ENCODE peak calls at places on chromosomes 5 and 9, in six cellular contexts. U is CD4-positive, CD25-positive, alpha-beta regulatory T cell; G is uterus; B is ovary; R is pancreas; N is RWPE2. O is an unnamed sample. For H3K4me1 and H3K9me3, the result is how much of the 10 kb centered on the place peaks cover.

GRCh38 chr9:106287108-106287631 is 575.8 kb upstream of the ZNF462 start:
- DNase-seq in U (no peak), G (peak), B (peak), R (no peak), N (no peak), O (peak)

GRCh38 chr5:169838688-169839087 is 141.6 kb downstream of the INSYN2B start:
- DNase-seq in U (no peak), G (no peak), B (no peak), R (no peak), N (no peak), O (no peak)

GRCh38 chr9:136345281-136346156 is 18.0 kb downstream of the DNLZ start:
- DNase-seq in U (no peak), G (no peak), B (no peak), R (no peak), N (no peak), O (peak)

GRCh38 chr5:36878421-36879088 is 2.0 kb downstream of the NIPBL start:
- DNase-seq in U (no peak), G (no peak), B (peak), R (no peak), N (no peak), O (no peak)

GRCh38 chr9:136759436-136760325 is 1.6 kb upstream of the LCN8 start:
- DNase-seq in U (no peak), G (no peak), B (peak), R (no peak), N (peak), O (no peak)

GRCh38 chr5:150340614-150341265 is 16.8 kb upstream of the TCOF1 start:
- DNase-seq in U (no peak), G (no peak), B (no peak), R (no peak), N (no peak), O (no peak)

GRCh38 chr5:75340714-75341478 is 3.9 kb downstream of the HMGCR start:
- DNase-seq in U (no peak), G (no peak), B (no peak), R (no peak), N (no peak), O (no peak)

GRCh38 chr5:78508231-78508765 is 140.3 kb downstream of the LHFPL2 start:
- DNase-seq in U (no peak), G (no peak), B (no peak), R (no peak), N (no peak), O (no peak)

GRCh38 chr5:16784088-16784487 is 152.0 kb downstream of the MYO10 start:
- DNase-seq in U (no peak), G (no peak), B (no peak), R (no peak), N (no peak), O (no peak)

GRCh38 chr5:126386146-126386545 is 37.1 kb upstream of the GRAMD2B start:
- DNase-seq in U (no peak), G (no peak), B (no peak), R (no peak), N (no peak), O (no peak)

GRCh38 chr5:109884676-109885075 is 194.9 kb downstream of the MAN2A1 start:
- DNase-seq in U (no peak), G (no peak), B (no peak), R (no peak), N (peak), O (no peak)

GRCh38 chr5:119411291-119411934 is 40.9 kb upstream of the HSD17B4 start:
- DNase-seq in U (no peak), G (no peak), B (no peak), R (no peak), N (no peak), O (no peak)

GRCh38 chr9:125302241-125302640 is 40.6 kb downstream of the GAPVD1 start:
- DNase-seq in U (no peak), G (no peak), B (no peak), R (no peak), N (no peak), O (no peak)

GRCh38 chr5:56112526-56113121 is 117.9 kb upstream of the IL6ST start:
- DNase-seq in U (no peak), G (peak), B (no peak), R (no peak), N (peak), O (no peak)

GRCh38 chr5:127089206-127089605 is 15.9 kb upstream of the C5orf63 start:
- DNase-seq in U (no peak), G (no peak), B (no peak), R (no peak), N (no peak), O (no peak)

GRCh38 chr5:105274079-105274478 is 1711.5 kb upstream of the NUDT12 start:
- DNase-seq in U (no peak), G (no peak), B (no peak), R (no peak), N (no peak), O (no peak)

GRCh38 chr5:102664946-102665345 is 90.2 kb upstream of the PAM start:
- DNase-seq in U (no peak), G (no peak), B (no peak), R (no peak), N (no peak), O (no peak)

GRCh38 chr5:74630387-74631087 is 10.0 kb downstream of the ENC1 start:
- DNase-seq in U (no peak), G (no peak), B (no peak), R (no peak), N (no peak), O (no peak)

GRCh38 chr9:68950689-68951088 is 63.2 kb downstream of the PRKACG start:
- DNase-seq in U (no peak), G (no peak), B (no peak), R (no peak), N (no peak), O (no peak)

GRCh38 chr5:177494356-177495195 is 2.8 kb downstream of the PDLIM7 start:
- DNase-seq in U (no peak), G (peak), B (peak), R (peak), N (peak), O (peak)

GRCh38 chr5:55993628-55994501 is 898 bp downstream of the IL6ST start:
- DNase-seq in U (peak), G (no peak), B (no peak), R (no peak), N (no peak), O (no peak)

GRCh38 chr9:20125721-20126120 is 336.9 kb upstream of the SLC24A2 start:
- DNase-seq in U (no peak), G (no peak), B (no peak), R (no peak), N (no peak), O (no peak)

GRCh38 chr5:61330341-61330878 is 1.6 kb upstream of the ZSWIM6 start:
- DNase-seq in U (no peak), G (peak), B (peak), R (peak), N (no peak), O (peak)

GRCh38 chr5:72394688-72395087 is 74.5 kb downstream of the PTCD2 start:
- DNase-seq in U (no peak), G (no peak), B (no peak), R (no peak), N (no peak), O (no peak)

GRCh38 chr5:169299651-169300467 is 1.1 kb downstream of the SLIT3 start:
- DNase-seq in U (no peak), G (no peak), B (peak), R (no peak), N (no peak), O (no peak)

GRCh38 chr9:87880683-87881082 is 2.0 kb upstream of the SPATA31E1 start:
- DNase-seq in U (no peak), G (no peak), B (no peak), R (no peak), N (no peak), O (peak)

GRCh38 chr9:106481003-106481614 is 381.9 kb upstream of the ZNF462 start:
- DNase-seq in U (no peak), G (no peak), B (no peak), R (no peak), N (no peak), O (no peak)

GRCh38 chr9:103731541-103731940 is 362.6 kb upstream of the SMC2 start:
- DNase-seq in U (no peak), G (no peak), B (no peak), R (no peak), N (no peak), O (no peak)

DNA sequence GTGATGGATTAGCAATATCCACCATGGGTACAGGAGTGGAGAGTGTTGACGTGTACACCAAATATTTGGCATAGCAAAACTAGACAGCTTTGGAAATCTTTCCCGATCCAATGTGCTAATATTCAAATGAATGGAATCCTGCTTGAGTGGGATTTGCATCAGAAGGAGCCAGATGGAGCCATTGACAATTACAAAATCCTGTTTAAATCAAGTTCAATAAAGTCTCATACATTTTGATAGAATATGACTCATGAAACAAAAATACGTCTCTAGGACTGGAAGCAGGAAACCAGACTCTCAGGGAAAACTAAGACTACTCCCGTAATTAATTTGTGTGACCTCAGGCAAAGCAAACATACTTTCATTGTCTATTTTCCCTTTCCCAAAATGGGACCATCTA is 13.0 kb downstream of the TNC start:
- DNase-seq in U (no peak), G (no peak), B (no peak), R (no peak), N (no peak), O (no peak)
- H3K4me3 ChIP-seq in U (no peak), G (no peak), B (no peak), R (no peak), N (no peak), O (no peak)

DNA sequence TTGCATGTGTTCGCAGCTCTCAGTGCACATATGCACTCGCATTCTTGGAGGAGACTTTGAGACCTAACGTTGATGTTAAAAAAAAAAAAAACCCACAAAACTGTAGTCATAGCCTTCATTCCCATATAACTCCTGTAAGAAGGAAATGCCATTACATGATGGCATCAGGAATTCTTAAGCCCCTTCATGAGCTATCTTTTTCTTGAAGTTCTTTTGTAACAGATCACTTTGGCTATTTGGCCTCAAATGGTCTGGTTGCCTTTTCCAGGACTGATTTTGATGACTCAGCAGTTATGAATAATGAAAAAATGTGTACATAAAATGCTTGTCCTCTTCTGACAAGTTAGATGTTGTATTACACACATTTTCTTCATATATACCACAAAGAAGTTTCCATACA is 113.7 kb downstream of the ALDH1A1 start:
- DNase-seq in U (no peak), G (no peak), B (no peak), R (no peak), N (no peak), O (no peak)
- H3K4me1 ChIP-seq in U (under half), G (under half), B (under half), R (under half), N (under half), O (under half)

GRCh38 chr5:9297171-9297570 is 248.7 kb downstream of the SEMA5A start:
- DNase-seq in U (no peak), G (no peak), B (no peak), R (no peak), N (no peak), O (no peak)

GRCh38 chr5:9295466-9295801 is 250.4 kb downstream of the SEMA5A start:
- DNase-seq in U (no peak), G (no peak), B (no peak), R (no peak), N (no peak), O (no peak)

DNA sequence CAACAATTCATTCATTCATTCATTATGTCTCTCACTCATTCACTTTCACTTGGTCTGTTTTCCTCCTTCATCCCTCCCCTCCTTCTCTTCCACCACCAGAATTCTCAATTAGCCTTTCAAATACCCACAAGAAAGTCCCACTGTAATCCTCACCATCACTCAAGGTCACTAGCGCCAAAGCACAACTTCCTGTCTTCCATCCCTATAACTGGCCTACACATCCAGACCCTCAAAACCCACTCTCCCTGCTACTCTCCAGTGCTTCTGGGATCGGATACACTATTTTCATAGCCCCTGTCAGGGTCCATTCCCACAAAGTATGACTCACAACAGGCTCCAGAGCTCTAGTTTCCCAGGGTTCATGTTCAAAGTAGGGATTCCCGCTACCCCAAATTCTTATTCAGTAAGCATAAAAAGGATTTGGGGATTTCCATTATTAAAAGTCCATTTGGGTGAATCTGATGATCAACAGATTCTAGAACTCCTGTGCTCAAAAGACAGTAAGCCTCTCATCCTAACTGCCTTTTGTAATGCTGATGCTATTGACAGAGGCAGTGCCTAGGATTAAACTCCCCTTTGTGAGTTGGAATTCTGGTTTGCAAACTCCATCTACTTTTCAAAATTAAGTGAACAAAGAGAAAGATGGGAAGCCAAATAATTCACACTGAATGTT is 250.9 kb downstream of the SEMA5A start:
- DNase-seq in U (no peak), G (no peak), B (no peak), R (no peak), N (no peak), O (no peak)
- H3K9me3 ChIP-seq in U (under half), G (under half), B (under half), R (under half), N (under half), O (under half)

DNA sequence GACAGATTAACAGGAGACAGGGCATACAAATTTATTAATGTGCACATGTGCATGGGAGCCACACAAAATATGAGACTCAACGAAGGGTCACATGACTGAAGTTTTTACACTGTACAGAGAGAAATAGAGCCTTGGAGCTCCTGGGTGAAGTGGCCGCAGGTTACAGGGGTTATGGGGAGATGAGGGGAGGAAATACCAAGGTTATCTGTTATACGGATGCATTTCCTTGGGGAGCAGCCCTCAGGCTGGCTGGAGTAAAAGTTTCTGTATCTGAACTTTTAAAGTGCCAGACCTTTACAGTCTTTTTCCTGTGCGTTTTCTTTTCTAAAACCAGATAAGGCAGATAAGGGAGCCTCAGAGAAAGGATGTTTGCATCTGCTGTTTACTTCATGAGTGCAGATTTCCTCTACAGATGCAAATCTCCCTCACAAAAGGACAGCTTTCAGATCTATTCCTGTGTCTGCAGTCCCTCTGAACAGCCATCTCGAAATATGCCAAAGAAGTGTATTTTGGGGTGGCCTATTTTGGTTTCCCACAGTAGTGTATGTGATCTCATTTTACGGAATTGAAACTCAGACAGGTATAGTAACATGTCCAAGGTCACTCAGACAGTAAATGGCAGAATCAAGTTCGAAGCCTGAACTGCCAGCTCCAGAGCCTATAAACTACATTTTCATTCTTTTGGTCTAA is 139.3 kb upstream of the FBXL17 start:
- DNase-seq in U (no peak), G (no peak), B (no peak), R (no peak), N (no peak), O (no peak)
- H3K4me3 ChIP-seq in U (no peak), G (no peak), B (no peak), R (no peak), N (no peak), O (no peak)

GRCh38 chr9:129334744-129335080 is 156.7 kb upstream of the IER5L start:
- DNase-seq in U (no peak), G (no peak), B (no peak), R (no peak), N (no peak), O (no peak)
- H3K4me1 ChIP-seq in U (under half), G (under half), B (under half), R (under half), N (under half), O (under half)

GRCh38 chr5:98694902-98695301 is 78.6 kb upstream of the RGMB start:
- DNase-seq in U (no peak), G (no peak), B (no peak), R (no peak), N (no peak), O (no peak)

GRCh38 chr5:98700730-98701129 is 72.7 kb upstream of the RGMB start:
- DNase-seq in U (no peak), G (no peak), B (no peak), R (peak), N (no peak), O (no peak)

GRCh38 chr5:98698359-98698758 is 75.1 kb upstream of the RGMB start:
- DNase-seq in U (no peak), G (no peak), B (no peak), R (no peak), N (no peak), O (no peak)
- H3K9me3 ChIP-seq in U (under half), G (under half), B (under half), R (under half), N (under half), O (under half)

GRCh38 chr9:81313877-81314276 is 375.5 kb downstream of the TLE1 start:
- DNase-seq in U (no peak), G (no peak), B (no peak), R (no peak), N (no peak), O (no peak)

GRCh38 chr9:81314525-81314924 is 374.8 kb downstream of the TLE1 start:
- DNase-seq in U (no peak), G (no peak), B (no peak), R (no peak), N (no peak), O (no peak)

GRCh38 chr9:81318571-81318970 is 370.8 kb downstream of the TLE1 start:
- DNase-seq in U (no peak), G (no peak), B (no peak), R (no peak), N (no peak), O (no peak)

GRCh38 chr9:81317939-81318338 is 371.4 kb downstream of the TLE1 start:
- DNase-seq in U (no peak), G (no peak), B (no peak), R (no peak), N (no peak), O (no peak)

DNA sequence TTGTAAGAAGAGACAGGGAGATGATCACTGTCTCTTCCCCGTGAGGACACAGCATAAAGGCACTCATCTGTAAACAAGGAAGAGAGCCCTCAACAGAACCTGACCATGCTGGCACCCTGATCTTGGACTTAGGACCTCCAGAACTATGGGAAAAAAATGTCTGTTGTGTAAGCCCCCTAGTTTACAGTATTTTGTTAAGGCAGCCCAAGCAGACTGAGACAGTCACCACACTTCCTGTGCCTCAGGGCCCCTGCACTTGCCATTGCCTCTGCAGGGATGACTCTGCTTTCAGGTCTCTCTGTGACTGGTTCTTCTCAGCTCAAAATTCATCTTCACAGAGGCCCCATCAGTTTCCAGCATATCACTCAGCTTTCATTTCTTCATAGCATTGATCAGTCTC is 372.1 kb downstream of the TLE1 start:
- DNase-seq in U (no peak), G (no peak), B (no peak), R (no peak), N (no peak), O (no peak)
- H3K4me3 ChIP-seq in U (no peak), G (no peak), B (no peak), R (no peak), N (no peak), O (no peak)

DNA sequence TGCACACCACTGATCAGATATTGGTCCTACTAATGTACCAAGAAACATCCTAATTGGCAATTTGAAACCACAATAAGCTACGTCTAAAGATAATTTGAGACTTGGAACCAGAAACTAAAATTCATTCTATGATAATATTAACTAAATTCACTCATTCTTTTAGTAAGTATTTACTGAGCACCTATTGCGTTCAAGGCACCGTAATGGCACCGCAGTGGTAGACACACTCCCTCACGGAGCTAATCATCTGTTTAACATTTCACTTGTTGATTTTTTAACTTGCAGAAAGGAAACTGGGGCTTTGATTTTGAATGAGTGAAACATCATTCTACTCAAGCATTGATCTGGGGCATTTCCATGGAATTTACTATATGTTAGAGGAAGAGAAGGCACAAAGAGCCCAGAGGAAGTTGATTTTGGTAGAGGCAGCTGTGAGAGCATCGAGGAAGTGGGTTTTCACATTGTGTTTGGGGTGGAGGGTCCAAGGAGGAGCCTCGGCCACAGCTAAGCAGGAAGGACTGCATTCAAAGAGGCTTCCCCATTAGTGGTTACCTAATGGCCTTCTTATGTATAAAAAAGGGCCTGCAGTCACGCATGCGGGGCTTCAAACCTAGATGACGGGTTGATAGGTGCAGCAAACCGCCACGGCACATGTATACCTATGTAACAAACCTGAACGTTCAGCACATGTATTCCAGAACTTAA is 7.1 kb downstream of the RAPGEF1 start:
- DNase-seq in U (peak), G (no peak), B (no peak), R (no peak), N (no peak), O (no peak)
- H3K4me1 ChIP-seq in U (half or more), G (under half), B (under half), R (half or more), N (half or more), O (half or more)